ENCODE peak calls at places on chromosomes 7 and 10, in seven cellular contexts. C, I, U, R, D, T and E are unnamed samples.

GRCh38 chr7:46886669-46887374 is 695.1 kb downstream of the TNS3 start:
- DNase-seq in C (no peak), I (no peak), U (no peak), R (no peak), D (no peak), T (no peak), E (no peak)

GRCh38 chr7:128863433-128863989 is 855 bp downstream of the ATP6V1F start:
- DNase-seq in C (peak), I (peak), U (no peak), R (peak), D (peak), T (peak), E (no peak)

GRCh38 chr7:134892002-134892693 is 94.2 kb upstream of the AGBL3 start:
- DNase-seq in C (no peak), I (no peak), U (no peak), R (no peak), D (no peak), T (no peak), E (no peak)

GRCh38 chr7:137986252-137987010 is 15.5 kb downstream of the CREB3L2 start:
- DNase-seq in C (no peak), I (no peak), U (no peak), R (no peak), D (no peak), T (peak), E (no peak)

GRCh38 chr10:22666287-22667092 is 47.9 kb downstream of the PIP4K2A start:
- DNase-seq in C (no peak), I (no peak), U (peak), R (peak), D (peak), T (no peak), E (no peak)

GRCh38 chr7:28389504-28390385 is 22.6 kb upstream of the CREB5 start:
- DNase-seq in C (no peak), I (no peak), U (no peak), R (no peak), D (peak), T (no peak), E (no peak)

GRCh38 chr7:23247602-23248335 is 1.2 kb downstream of the GPNMB start:
- DNase-seq in C (no peak), I (no peak), U (no peak), R (no peak), D (peak), T (peak), E (peak)

GRCh38 chr10:120505866-120506265 is 48.8 kb downstream of the PLPP4 start:
- DNase-seq in C (no peak), I (no peak), U (no peak), R (no peak), D (no peak), T (no peak), E (no peak)

GRCh38 chr10:71748671-71749191 is 24.6 kb downstream of the VSIR start:
- DNase-seq in C (peak), I (no peak), U (peak), R (peak), D (peak), T (peak), E (no peak)

GRCh38 chr7:781228-781864 is 50.9 kb upstream of the SUN1 start:
- DNase-seq in C (no peak), I (no peak), U (no peak), R (no peak), D (no peak), T (no peak), E (no peak)

GRCh38 chr7:11835260-11835659 is 3.3 kb upstream of the THSD7A start:
- DNase-seq in C (no peak), I (no peak), U (no peak), R (no peak), D (peak), T (no peak), E (no peak)

GRCh38 chr7:146146866-146147265 is 30.3 kb downstream of the CNTNAP2 start:
- DNase-seq in C (no peak), I (no peak), U (no peak), R (no peak), D (no peak), T (no peak), E (no peak)

GRCh38 chr7:134599371-134599770 is 47.3 kb upstream of the BPGM start:
- DNase-seq in C (no peak), I (peak), U (no peak), R (no peak), D (no peak), T (no peak), E (no peak)